ENCODE peak calls at places on chromosomes 16 and 17, in four cellular contexts. T is bronchial epithelial cell, R is tibial nerve, L is kidney. E is an unnamed sample.

GRCh38 chr16:49428808-49429207 is 55.2 kb downstream of the C16orf78 start:
- DNase-seq in T (no peak), R (no peak), L (no peak), E (no peak)

GRCh38 chr17:38751144-38751802 is 1.3 kb upstream of the PSMB3 start:
- DNase-seq in L (no peak), R (no peak), T (peak; percentile 30), E (peak; percentile 32)

GRCh38 chr16:63581560-63581959 is 1540.3 kb downstream of the CDH11 start:
- DNase-seq in L (no peak), T (no peak), R (no peak), E (no peak)

GRCh38 chr16:11049396-11050059 is 105.2 kb downstream of the CLEC16A start:
- DNase-seq in R (no peak), T (peak; percentile 32), L (no peak), E (no peak)

GRCh38 chr17:59972778-59973177 is 8.2 kb upstream of the RNFT1 start:
- DNase-seq in R (no peak), T (no peak), L (no peak), E (no peak)

GRCh38 chr17:47184671-47185070 is 4.4 kb downstream of the CDC27 start:
- DNase-seq in R (no peak), L (no peak), T (no peak), E (no peak)

GRCh38 chr16:85010931-85011845 is at the start of gene ZDHHC7:
- DNase-seq in T (peak; percentile 53), R (peak; percentile 78), L (peak; percentile 96), E (peak; percentile 77)

GRCh38 chr16:67761924-67762323 is 42.8 kb upstream of the GFOD2 start:
- DNase-seq in T (no peak), L (no peak), R (no peak), E (no peak)

GRCh38 chr16:83470406-83470805 is 337.4 kb upstream of the HSBP1 start:
- DNase-seq in L (no peak), R (no peak), T (peak; percentile 13), E (no peak)

GRCh38 chr17:65055280-65055707 is 1.2 kb downstream of the GNA13 start:
- DNase-seq in L (no peak), T (peak; percentile 20), R (no peak), E (no peak)

GRCh38 chr16:53775106-53775820 is 71.3 kb downstream of the FTO start:
- DNase-seq in T (no peak), L (no peak), R (no peak), E (no peak)

GRCh38 chr16:75267631-75268264 is 16.3 kb upstream of the BCAR1 start:
- DNase-seq in L (peak; percentile 84), T (peak; percentile 85), R (no peak), E (peak; percentile 86)

GRCh38 chr16:88884569-88885271 is 18.3 kb upstream of the PABPN1L start:
- DNase-seq in T (no peak), R (no peak), L (no peak), E (no peak)

GRCh38 chr17:78316115-78316866 is 43.6 kb downstream of the SOCS3 start:
- DNase-seq in L (no peak), T (no peak), R (no peak), E (no peak)

GRCh38 chr17:78315355-78316114 is 44.3 kb downstream of the SOCS3 start:
- DNase-seq in L (peak; percentile 97), T (peak; percentile 92), R (peak; percentile 76), E (peak; percentile 94)

GRCh38 chr17:78313735-78314648 is 45.9 kb downstream of the SOCS3 start:
- DNase-seq in L (peak; percentile 97), T (peak; percentile 79), R (peak; percentile 47), E (peak; percentile 93)

GRCh38 chr17:78316867-78317816 is 42.7 kb downstream of the SOCS3 start:
- DNase-seq in R (no peak), L (peak; percentile 94), T (peak; percentile 43), E (no peak)

DNA sequence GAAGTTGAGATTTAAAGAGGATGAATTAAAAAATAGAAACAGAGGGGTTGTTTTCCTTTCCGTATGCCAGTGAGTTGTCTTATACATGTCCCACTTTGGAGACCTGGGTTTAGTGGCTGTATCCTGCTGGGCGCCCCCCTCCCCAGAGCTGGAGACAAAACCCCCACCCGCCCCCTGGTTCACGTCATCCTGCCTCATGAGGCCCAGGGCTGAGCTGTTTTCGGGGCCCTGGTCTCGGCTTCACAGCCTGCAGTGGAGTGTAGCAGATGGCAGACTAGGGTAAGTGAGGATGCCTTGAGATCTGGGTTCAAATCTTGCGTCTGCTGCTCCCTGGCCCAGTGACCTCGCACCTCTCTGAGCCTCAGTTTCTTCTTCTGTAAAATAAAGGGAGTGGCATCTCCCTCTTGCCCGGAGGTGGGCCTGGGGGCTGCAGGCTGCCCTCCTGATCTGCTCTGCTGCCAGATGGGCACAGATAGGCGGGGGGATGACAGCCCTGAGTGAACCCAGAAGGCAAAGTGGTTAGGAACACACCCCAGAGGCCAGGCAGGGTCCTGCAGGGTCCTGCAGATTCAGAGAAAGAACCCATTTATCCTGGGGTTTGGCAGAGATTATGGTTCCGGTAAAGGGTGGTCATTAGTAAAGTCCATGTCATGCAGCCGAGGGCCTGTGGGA is 45.1 kb downstream of the SOCS3 start:
- DNase-seq in T (no peak), R (no peak), L (peak; percentile 76), E (no peak)
- H3K4me3 ChIP-seq in T (no peak overlapping the region), R (no peak overlapping the region), L (peak overlapping the region; percentile 41), E (no peak overlapping the region)

GRCh38 chr17:67942810-67943209 is 53.5 kb downstream of the C17orf58 start:
- DNase-seq in L (no peak), T (peak; percentile 3), R (no peak), E (no peak)

GRCh38 chr17:67950945-67951344 is 45.3 kb downstream of the C17orf58 start:
- DNase-seq in L (no peak), T (no peak), R (no peak), E (no peak)

GRCh38 chr17:67944035-67944434 is 52.2 kb downstream of the C17orf58 start:
- DNase-seq in L (no peak), R (no peak), T (no peak), E (no peak)

GRCh38 chr17:67947325-67947813 is 48.9 kb downstream of the C17orf58 start:
- DNase-seq in L (no peak), T (no peak), R (no peak), E (no peak)
- H3K4me3 ChIP-seq in L (no peak overlapping the region), T (no peak overlapping the region), R (no peak overlapping the region), E (no peak overlapping the region)

DNA sequence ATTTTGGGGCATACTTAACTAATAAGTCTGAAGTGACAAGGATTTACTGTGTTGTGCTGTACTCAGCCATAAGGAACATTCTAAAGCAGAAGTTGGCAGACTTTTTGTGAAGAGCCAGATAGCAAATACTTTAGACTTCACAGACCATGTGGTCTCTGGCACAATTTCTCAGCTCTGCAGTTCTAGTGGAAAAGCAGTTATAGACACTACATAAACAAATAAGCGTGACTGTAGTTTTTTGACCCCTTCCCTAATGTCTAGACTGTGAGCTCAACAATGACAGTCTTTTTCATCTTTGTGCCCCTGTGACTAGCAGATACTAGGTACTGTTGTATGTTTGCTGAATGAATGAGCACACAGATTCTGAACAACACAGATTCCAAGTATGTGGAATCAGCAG is 4.9 kb downstream of the RPAIN start:
- DNase-seq in T (no peak), L (no peak), R (no peak), E (no peak)
- H3K4me3 ChIP-seq in T (no peak overlapping the region), L (no peak overlapping the region), R (no peak overlapping the region), E (no peak overlapping the region)

GRCh38 chr16:77722315-77723107 is at the start of gene NUDT7:
- DNase-seq in T (peak; percentile 91), L (peak; percentile 100), R (peak; percentile 99), E (peak; percentile 94)
- H3K4me3 ChIP-seq in T (peak within 1 kb of the TSS; percentile 73), L (peak within 1 kb of the TSS; percentile 79), R (peak within 1 kb of the TSS; percentile 56), E (peak within 1 kb of the TSS; percentile 59)

DNA sequence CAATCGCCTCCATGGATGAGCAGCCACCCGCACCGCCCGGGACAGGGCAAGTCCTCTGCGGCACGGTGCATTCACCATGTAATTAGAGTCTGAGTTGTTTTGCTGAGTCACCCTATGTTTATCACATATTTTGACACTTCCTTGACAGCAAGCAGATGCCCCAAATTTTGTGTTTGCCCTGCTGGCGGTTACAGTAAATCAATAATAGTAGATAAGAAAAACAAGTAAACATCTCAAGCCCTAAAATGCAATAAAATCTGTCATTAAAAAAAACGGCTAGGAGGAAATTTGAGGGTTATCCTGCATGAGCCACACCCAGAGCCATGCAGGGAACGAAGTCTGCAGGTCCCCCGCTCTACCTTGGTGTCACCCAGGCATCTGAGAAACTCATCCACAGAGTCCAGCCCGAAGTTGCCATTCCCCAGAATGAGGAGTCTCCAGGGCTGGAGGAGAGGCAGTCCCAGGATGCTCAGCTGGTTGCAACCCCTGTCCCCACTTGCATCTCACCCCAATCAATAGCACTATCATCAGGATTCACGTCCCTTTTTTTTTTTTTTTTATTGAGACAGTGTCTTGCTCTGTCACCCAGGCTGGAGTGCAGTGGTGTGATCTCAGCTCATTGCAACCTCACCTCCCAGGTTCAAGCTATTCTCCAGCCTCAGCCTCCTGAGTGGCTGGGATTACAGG is 16.5 kb upstream of the ST6GALNAC1 start:
- DNase-seq in L (peak; percentile 90), T (peak; percentile 53), R (no peak), E (no peak)
- H3K4me3 ChIP-seq in L (peak overlapping the region; percentile 35), T (no peak overlapping the region), R (no peak overlapping the region), E (no peak overlapping the region)